ENCODE peak calls at places on chromosomes 4 and X, in four cellular contexts. N, G, C and J are unnamed samples.

GRCh38 chr4:104879367-104879766 is 267.3 kb upstream of the TET2 start:
- DNase-seq in N (no peak), G (no peak), C (no peak), J (no peak)

GRCh38 chr4:144649646-144650045 is 3.7 kb downstream of the HHIP start:
- DNase-seq in G (no peak), C (peak), N (no peak), J (peak)

GRCh38 chrX:107747596-107748161 is 27.9 kb downstream of the TSC22D3 start:
- DNase-seq in N (no peak), C (no peak), G (no peak), J (no peak)

GRCh38 chrX:39162322-39162721 is 361.1 kb downstream of the MID1IP1 start:
- DNase-seq in C (no peak), N (no peak), G (no peak), J (peak)

GRCh38 chrX:151396042-151396826 is 772 bp upstream of the VMA21 start:
- DNase-seq in N (peak), G (no peak), C (no peak), J (peak)

GRCh38 chrX:29143756-29144155 is 556.5 kb downstream of the IL1RAPL1 start:
- DNase-seq in N (no peak), C (peak), G (no peak), J (no peak)

GRCh38 chrX:142184756-142185602 is 20.1 kb downstream of the MAGEC2 start:
- DNase-seq in C (no peak), N (no peak), G (no peak), J (no peak)

GRCh38 chr4:53942712-53943111 is 121.7 kb downstream of the CHIC2 start:
- DNase-seq in G (no peak), N (no peak), C (no peak), J (no peak)

GRCh38 chr4:120769227-120769626 is 153.3 kb downstream of the PRDM5 start:
- DNase-seq in C (peak), N (no peak), G (no peak), J (no peak)

GRCh38 chr4:128159967-128160366 is 98.9 kb downstream of the LARP1B start:
- DNase-seq in G (no peak), C (peak), N (no peak), J (no peak)

GRCh38 chr4:102604222-102604940 is 103.2 kb downstream of the NFKB1 start:
- DNase-seq in G (no peak), C (no peak), N (no peak), J (no peak)

GRCh38 chr4:20809796-20810195 is 109.5 kb downstream of the PACRGL start:
- DNase-seq in C (no peak), N (peak), G (no peak), J (peak)

GRCh38 chr4:128665514-128665913 is 144.0 kb upstream of the JADE1 start:
- DNase-seq in N (no peak), C (no peak), G (no peak), J (no peak)

GRCh38 chr4:83197555-83198235 is 83.2 kb upstream of the PLAC8 start:
- DNase-seq in N (peak), C (no peak), G (no peak), J (peak)

GRCh38 chr4:38488891-38489861 is 174.8 kb upstream of the KLF3 start:
- DNase-seq in C (no peak), N (no peak), G (no peak), J (peak)

GRCh38 chr4:105990933-105991332 is 95.7 kb downstream of the NPNT start:
- DNase-seq in C (peak), N (no peak), G (no peak), J (no peak)

GRCh38 chr4:53205970-53206369 is 159.9 kb downstream of the SCFD2 start:
- DNase-seq in C (no peak), N (no peak), G (no peak), J (no peak)

GRCh38 chr4:127732623-127733199 is 2.5 kb downstream of the SLC25A31 start:
- DNase-seq in C (peak), G (no peak), N (peak), J (peak)

DNA sequence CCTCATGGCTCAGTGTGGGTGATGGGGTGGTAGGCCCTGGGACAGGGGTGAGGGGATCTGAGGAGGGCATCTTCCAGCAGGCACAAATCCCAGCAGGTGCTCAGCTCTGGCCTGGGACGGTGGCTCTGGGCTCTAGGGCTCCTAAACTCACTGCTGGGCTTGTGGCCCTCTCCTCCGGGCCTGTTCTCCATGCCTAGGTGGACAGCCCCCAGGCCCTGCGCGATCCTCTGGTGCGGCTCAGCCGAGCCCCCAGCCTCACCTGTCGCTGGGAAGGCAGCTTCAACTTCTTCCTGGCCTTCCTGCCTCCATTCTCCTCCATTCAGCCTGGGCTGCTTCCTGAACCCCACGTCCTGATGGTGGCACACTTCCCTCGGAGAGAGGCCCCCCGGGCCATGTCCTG is 19.3 kb upstream of the FGFR3 start:
- DNase-seq in G (no peak), N (no peak), C (no peak), J (no peak)
- H3K4me2 ChIP-seq in G (no peak), N (no peak), C (no peak), J (no peak)

GRCh38 chrX:153988493-153988892 is 15.9 kb downstream of the TMEM187 start:
- DNase-seq in N (no peak), C (no peak), G (no peak), J (no peak)
- TF ChIP-seq EZH2 in N (no peak), C (no peak), G (no peak), J (no peak)

DNA sequence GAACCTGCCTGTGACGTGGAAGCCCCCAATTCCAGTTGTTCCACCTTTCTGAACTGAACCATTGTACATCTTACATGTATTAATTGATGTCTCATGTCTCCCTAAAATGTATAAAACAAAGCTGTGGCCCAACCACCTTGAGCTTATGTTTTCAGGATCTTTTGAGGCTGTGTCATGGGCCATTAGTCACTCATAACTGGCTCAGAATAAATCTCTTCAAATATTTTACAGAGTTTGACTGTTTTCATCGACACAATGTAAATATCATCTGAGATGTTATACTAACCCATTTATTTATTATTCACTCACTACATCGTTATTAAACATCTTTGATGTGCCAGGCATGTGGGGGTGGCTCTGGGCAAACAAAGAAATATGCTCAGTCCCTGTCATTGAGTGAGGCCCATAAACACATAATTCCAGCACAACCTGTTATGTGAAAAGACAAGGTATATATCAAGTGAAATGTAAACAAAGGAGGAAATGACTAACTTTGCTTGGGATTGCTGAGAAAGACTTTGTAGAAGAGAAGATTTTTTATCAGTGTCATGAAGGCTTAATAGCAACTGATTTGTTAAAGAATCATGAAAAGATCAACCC is 34.5 kb upstream of the PPM1K start:
- DNase-seq in G (no peak), N (no peak), C (no peak), J (no peak)
- TF ChIP-seq POLR2AphosphoS5 in G (no peak), N (no peak), C (no peak), J (no peak)

GRCh38 chr4:57109847-57110634 is at the start of gene IGFBP7:
- DNase-seq in G (peak), C (peak), N (no peak), J (peak)
- H3K4me2 ChIP-seq in G (peak), C (peak), N (peak), J (peak)

DNA sequence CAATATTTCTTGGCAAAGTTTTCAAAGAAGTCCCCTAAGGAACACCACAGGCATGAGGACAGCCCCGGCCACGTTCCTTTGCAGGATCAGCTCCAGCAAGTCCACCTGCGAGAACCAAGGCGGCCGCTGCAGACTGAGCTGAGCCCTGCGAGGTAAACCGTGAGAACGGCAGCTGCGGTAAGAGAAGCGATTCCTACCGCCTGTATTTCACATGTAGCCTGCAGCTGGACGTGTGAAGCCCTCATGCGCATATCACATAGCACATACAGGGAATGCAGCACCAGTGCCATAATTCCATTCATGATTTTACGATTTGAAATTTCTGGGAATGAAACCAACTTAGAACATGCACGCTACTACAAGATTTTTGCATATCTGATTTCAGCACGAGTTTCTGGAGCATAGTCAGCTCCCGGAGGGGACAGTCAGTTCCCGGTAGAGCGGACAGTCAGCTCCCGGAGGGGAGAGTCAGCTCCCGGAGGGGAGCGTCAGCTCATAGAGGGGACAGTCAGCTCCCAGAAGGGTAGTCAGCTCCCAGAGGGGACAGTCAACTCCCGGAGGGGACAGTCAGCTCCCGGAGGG is 41.7 kb downstream of the FGFRL1 start:
- DNase-seq in N (no peak), G (no peak), C (no peak), J (no peak)
- TF ChIP-seq EZH2 in N (no peak), G (no peak), C (no peak), J (no peak)